ENCODE peak calls at places on chromosomes 12 and 14, in nine cellular contexts. D is adrenal gland, I is body of pancreas, E is uterus, P is GM12892, A is A549, K is heart left ventricle, M is NB4, X is gastrocnemius medialis. V is an unnamed sample.

GRCh38 chr12:112087851-112088250 is 20.7 kb downstream of the NAA25 start:
- DNase-seq in D (no peak), I (no peak), E (no peak), P (no peak), A (no peak), K (no peak), M (no peak), X (no peak), V (no peak)

GRCh38 chr14:96748371-96748770 is 48.8 kb upstream of the VRK1 start:
- DNase-seq in D (peak; percentile 7), I (no peak), E (no peak), P (no peak), A (no peak), K (no peak), M (no peak), X (no peak), V (no peak)

GRCh38 chr14:56378046-56378445 is 201.6 kb upstream of the TMEM260 start:
- DNase-seq in D (no peak), I (no peak), E (no peak), P (no peak), A (no peak), K (no peak), M (no peak), X (no peak), V (no peak)

GRCh38 chr12:24605466-24605865 is 343.4 kb downstream of the BCAT1 start:
- DNase-seq in D (no peak), I (no peak), E (no peak), P (no peak), A (no peak), K (no peak), M (no peak), X (no peak), V (no peak)

GRCh38 chr12:31218203-31219025 is 107.5 kb downstream of the SINHCAF start:
- DNase-seq in D (no peak), I (no peak), E (no peak), P (no peak), A (no peak), K (no peak), M (no peak), X (no peak), V (no peak)

GRCh38 chr12:106446429-106447092 is 89.0 kb downstream of the POLR3B start:
- DNase-seq in D (no peak), I (no peak), E (no peak), P (no peak), A (no peak), K (no peak), M (no peak), X (no peak), V (no peak)

GRCh38 chr12:5388581-5389535 is 43.0 kb upstream of the NTF3 start:
- DNase-seq in D (no peak), I (no peak), E (no peak), P (no peak), A (no peak), K (no peak), M (no peak), X (no peak), V (peak; percentile 38)

GRCh38 chr12:52044284-52044983 is 6.8 kb upstream of the NR4A1 start:
- DNase-seq in D (peak; percentile 90), I (peak; percentile 90), E (peak; percentile 93), P (no peak), A (no peak), K (peak; percentile 93), M (no peak), X (peak; percentile 95), V (no peak)

DNA sequence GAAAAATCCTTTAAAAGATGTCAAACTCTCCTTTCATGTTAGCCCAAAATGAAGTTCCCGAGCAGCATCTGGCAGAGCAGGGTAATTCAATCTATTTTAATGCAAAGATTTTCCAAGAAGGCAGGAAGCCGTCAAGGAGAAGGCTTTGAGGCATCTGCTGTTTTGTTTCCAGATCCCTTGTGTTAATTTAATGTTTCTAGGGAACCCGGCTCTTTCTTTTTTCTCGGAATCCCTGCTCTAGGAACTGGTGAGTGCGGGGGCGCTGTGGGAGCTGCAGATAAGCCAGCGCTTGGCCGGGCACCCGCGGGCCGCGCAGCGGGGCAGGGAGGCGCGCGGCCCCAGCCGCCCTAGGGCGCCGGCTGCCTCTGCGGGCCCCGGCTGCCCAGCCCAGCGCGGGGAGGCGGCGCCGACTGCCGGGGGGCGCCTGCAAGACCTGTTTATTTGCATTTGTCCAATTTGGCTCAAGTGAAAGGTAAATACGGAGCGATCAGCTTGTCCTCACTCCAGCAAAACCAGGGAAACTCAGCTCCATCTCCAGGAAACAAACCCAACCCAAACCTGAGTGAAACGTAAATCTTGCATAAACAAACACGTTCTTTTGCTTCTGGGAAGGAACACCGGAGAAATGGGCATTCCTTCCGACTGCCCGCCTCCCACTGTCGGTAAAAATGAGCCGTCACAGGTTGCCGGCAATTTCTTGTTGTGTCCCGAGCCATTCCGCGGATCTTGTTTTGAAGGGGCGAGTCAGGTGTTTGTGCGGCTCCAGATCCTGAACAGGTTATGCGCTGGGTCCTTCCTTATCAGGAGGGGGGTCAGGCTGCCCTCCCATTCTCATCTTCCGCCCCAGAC is 65.1 kb downstream of the CRADD start:
- DNase-seq in D (peak; percentile 87), I (peak; percentile 74), E (peak; percentile 82), P (peak; percentile 60), A (peak; percentile 81), K (peak; percentile 85), M (peak; percentile 81), X (peak; percentile 52), V (peak; percentile 44)
- TF ChIP-seq POLR2A in D (peak; percentile 58), I (peak; percentile 68), E (peak; percentile 48), P (no peak), A (no peak), K (peak; percentile 13), M (no peak), X (no peak), V (no peak)

GRCh38 chr12:39503445-39503844 is 60.5 kb upstream of the KIF21A start:
- DNase-seq in D (no peak), I (no peak), E (no peak), P (no peak), A (peak; percentile 53), K (no peak), M (no peak), X (no peak), V (peak; percentile 32)
- TF ChIP-seq POLR2A in D (no peak), I (no peak), E (no peak), P (no peak), A (no peak), K (no peak), M (no peak), X (no peak), V (no peak)

GRCh38 chr12:92136883-92137582 is 8.6 kb downstream of the BTG1 start:
- DNase-seq in D (no peak), I (no peak), E (no peak), P (no peak), A (peak; percentile 69), K (no peak), M (peak; percentile 78), X (no peak), V (no peak)
- TF ChIP-seq POLR2A in D (no peak), I (no peak), E (no peak), P (no peak), A (no peak), K (no peak), M (no peak), X (no peak), V (no peak)

DNA sequence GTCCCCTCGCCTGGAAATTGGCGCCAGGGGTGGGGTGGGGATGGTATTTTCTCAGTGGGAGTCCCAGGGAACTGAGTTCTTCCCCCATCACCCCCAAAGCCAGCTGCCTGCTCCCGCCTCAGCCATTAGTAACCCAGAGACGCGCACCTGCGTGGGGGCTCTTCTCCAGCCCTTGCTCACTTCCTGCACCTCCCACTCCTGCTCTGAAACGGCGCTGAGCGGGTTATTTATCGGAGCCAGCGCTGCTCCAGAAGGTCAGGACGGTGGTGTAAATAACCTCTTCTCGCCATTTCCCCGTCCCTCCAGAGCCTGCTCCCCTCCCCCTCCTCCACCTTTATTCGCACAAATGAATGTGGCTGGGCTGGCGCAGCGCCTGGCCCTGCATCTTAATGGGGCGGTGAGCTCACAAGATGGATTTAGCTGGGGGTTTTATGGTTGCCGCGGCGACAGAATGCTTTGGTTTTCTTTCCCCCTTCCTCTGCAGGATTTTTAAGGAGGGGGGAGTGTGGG is 12.2 kb downstream of the GPR84 start:
- DNase-seq in D (peak; percentile 78), I (peak; percentile 72), E (peak; percentile 88), P (no peak), A (no peak), K (peak; percentile 78), M (no peak), X (peak; percentile 58), V (no peak)
- TF ChIP-seq POLR2A in D (no peak), I (no peak), E (peak; percentile 25), P (no peak), A (no peak), K (no peak), M (no peak), X (no peak), V (no peak)

GRCh38 chr14:103118663-103119404 is 4.4 kb upstream of the TNFAIP2 start:
- DNase-seq in D (peak; percentile 87), I (no peak), E (no peak), P (no peak), A (no peak), K (peak; percentile 91), M (peak; percentile 86), X (peak; percentile 71), V (no peak)
- TF ChIP-seq POLR2A in D (no peak), I (no peak), E (no peak), P (no peak), A (no peak), K (no peak), M (no peak), X (no peak), V (no peak)

V was measured in H54.